ENCODE peak calls at places on chromosomes 16 and 17, in six cellular contexts. B is GM12891, V is H1, S is GM12878, O is K562, G is HepG2. K is an unnamed sample.

GRCh38 chr17:40936437-40936971 is 942 bp downstream of the KRT23 start:
- DNase-seq in B (no peak), V (no peak), S (no peak), O (no peak), G (peak; percentile 74), K (no peak)

GRCh38 chr16:83162791-83163190 is 536.0 kb downstream of the CDH13 start:
- DNase-seq in B (no peak), V (no peak), S (no peak), O (no peak), G (no peak), K (no peak)

GRCh38 chr17:82963104-82963950 is 116.1 kb upstream of the METRNL start:
- DNase-seq in B (peak; percentile 54), V (peak; percentile 78), S (no peak), O (no peak), G (no peak), K (no peak)

GRCh38 chr16:60485877-60486489 is 1550.3 kb downstream of the CDH8 start:
- DNase-seq in B (no peak), V (no peak), S (no peak), O (no peak), G (no peak), K (no peak)

GRCh38 chr17:53822764-53823163 is at the start of gene KIF2B:
- DNase-seq in B (no peak), V (no peak), S (no peak), O (no peak), G (no peak), K (no peak)

GRCh38 chr16:73299349-73299748 is 251.4 kb upstream of the ZFHX3 start:
- DNase-seq in B (no peak), V (no peak), S (no peak), O (no peak), G (no peak), K (no peak)

GRCh38 chr17:56482229-56482628 is 111.3 kb upstream of the NOG start:
- DNase-seq in B (no peak), V (no peak), S (no peak), O (no peak), G (no peak), K (no peak)

GRCh38 chr16:50478021-50478772 is 70.0 kb upstream of the NKD1 start:
- DNase-seq in B (no peak), V (no peak), S (no peak), O (no peak), G (no peak), K (no peak)

GRCh38 chr16:4327782-4328579 is 12.1 kb downstream of the GLIS2 start:
- DNase-seq in B (peak; percentile 82), V (peak; percentile 84), S (no peak), O (peak; percentile 49), G (peak; percentile 86), K (peak; percentile 77)

GRCh38 chr16:11107781-11108465 is 148.1 kb downstream of the SOCS1 start:
- DNase-seq in B (no peak), V (no peak), S (no peak), O (no peak), G (no peak), K (no peak)

GRCh38 chr16:67892899-67893790 is at the start of gene PSKH1:
- DNase-seq in B (peak; percentile 99), V (peak; percentile 93), S (peak; percentile 74), O (peak; percentile 97), G (peak; percentile 95), K (peak; percentile 99)

GRCh38 chr16:58377932-58378331 is 14.3 kb upstream of the GINS3 start:
- DNase-seq in B (no peak), V (no peak), S (no peak), O (no peak), G (no peak), K (no peak)

GRCh38 chr17:887842-888214 is 91.7 kb downstream of the NXN start:
- DNase-seq in B (no peak), V (no peak), S (no peak), O (no peak), G (no peak), K (no peak)

GRCh38 chr17:4721203-4722135 is 9.8 kb upstream of the MED11 start:
- DNase-seq in B (no peak), V (no peak), S (no peak), O (peak; percentile 73), G (peak; percentile 95), K (no peak)

GRCh38 chr16:86455116-86455515 is 55.2 kb upstream of the FOXF1 start:
- DNase-seq in B (no peak), V (no peak), S (no peak), O (no peak), G (no peak), K (no peak)

GRCh38 chr17:52442350-52442749 is 283.8 kb upstream of the CA10 start:
- DNase-seq in B (no peak), V (no peak), S (no peak), O (no peak), G (no peak), K (no peak)

GRCh38 chr16:84501077-84501735 is 3.3 kb downstream of the MEAK7 start:
- DNase-seq in B (no peak), V (no peak), S (no peak), O (no peak), G (no peak), K (no peak)

GRCh38 chr16:66304961-66305360 is 61.5 kb upstream of the CDH5 start:
- DNase-seq in B (no peak), V (no peak), S (no peak), O (no peak), G (no peak), K (no peak)

GRCh38 chr16:83847371-83848225 is 39.8 kb downstream of the HSBP1 start:
- DNase-seq in B (no peak), V (no peak), S (no peak), O (no peak), G (no peak), K (no peak)

GRCh38 chr16:27951752-27952151 is 111.8 kb downstream of the GSG1L start:
- DNase-seq in B (no peak), V (no peak), S (no peak), O (no peak), G (no peak), K (no peak)

GRCh38 chr17:63418540-63418939 is 27.6 kb downstream of the CYB561 start:
- DNase-seq in B (no peak), V (no peak), S (no peak), O (no peak), G (no peak), K (no peak)

GRCh38 chr17:63421681-63422645 is 24.1 kb downstream of the CYB561 start:
- DNase-seq in B (no peak), V (no peak), S (no peak), O (no peak), G (no peak), K (no peak)

GRCh38 chr17:63419398-63419797 is 26.7 kb downstream of the CYB561 start:
- DNase-seq in B (no peak), V (no peak), S (no peak), O (no peak), G (no peak), K (no peak)

GRCh38 chr17:63420868-63421680 is 25.0 kb downstream of the CYB561 start:
- DNase-seq in B (no peak), V (no peak), S (no peak), O (no peak), G (no peak), K (no peak)

GRCh38 chr17:63419949-63420867 is 25.9 kb downstream of the CYB561 start:
- DNase-seq in B (no peak), V (no peak), S (no peak), O (peak; percentile 83), G (no peak), K (no peak)
- TF ChIP-seq POLR2A in B (no peak), V (no peak), S (no peak), O (no peak), G (no peak), K (no peak)

GRCh38 chr17:81071761-81072741 is 37.1 kb downstream of the BAIAP2 start:
- DNase-seq in B (no peak), V (no peak), S (no peak), O (no peak), G (no peak), K (no peak)
- TF ChIP-seq POLR2AphosphoS5 in B (no peak), V (no peak), S (no peak), O (no peak), G (no peak), K (no peak)

GRCh38 chr17:35917519-35918213 is 12.9 kb downstream of the RDM1 start:
- DNase-seq in B (no peak), V (no peak), S (no peak), O (peak; percentile 68), G (no peak), K (no peak)

GRCh38 chr17:35923609-35924114 is 6.9 kb downstream of the RDM1 start:
- DNase-seq in B (no peak), V (no peak), S (no peak), O (no peak), G (no peak), K (no peak)

GRCh38 chr17:35915153-35915969 is 15.2 kb downstream of the RDM1 start:
- DNase-seq in B (no peak), V (no peak), S (no peak), O (no peak), G (no peak), K (no peak)

GRCh38 chr17:35918665-35919064 is 11.9 kb downstream of the RDM1 start:
- DNase-seq in B (no peak), V (no peak), S (no peak), O (no peak), G (no peak), K (no peak)

GRCh38 chr17:35920229-35920628 is 10.3 kb downstream of the RDM1 start:
- DNase-seq in B (no peak), V (no peak), S (no peak), O (no peak), G (no peak), K (no peak)
- TF ChIP-seq TAF1 in B (no peak), V (no peak), S (no peak), O (no peak), G (no peak), K (no peak)

GRCh38 chr16:30407794-30408534 is 558 bp downstream of the ZNF771 start:
- DNase-seq in B (peak; percentile 47), V (peak; percentile 51), S (no peak), O (no peak), G (no peak), K (no peak)

GRCh38 chr16:30401768-30402425 is 5.5 kb upstream of the ZNF771 start:
- DNase-seq in B (no peak), V (no peak), S (no peak), O (no peak), G (peak; percentile 97), K (no peak)

GRCh38 chr16:30409125-30410060 is 2.0 kb downstream of the ZNF771 start:
- DNase-seq in B (peak; percentile 72), V (peak; percentile 98), S (peak; percentile 62), O (peak; percentile 85), G (peak; percentile 90), K (peak; percentile 82)

DNA sequence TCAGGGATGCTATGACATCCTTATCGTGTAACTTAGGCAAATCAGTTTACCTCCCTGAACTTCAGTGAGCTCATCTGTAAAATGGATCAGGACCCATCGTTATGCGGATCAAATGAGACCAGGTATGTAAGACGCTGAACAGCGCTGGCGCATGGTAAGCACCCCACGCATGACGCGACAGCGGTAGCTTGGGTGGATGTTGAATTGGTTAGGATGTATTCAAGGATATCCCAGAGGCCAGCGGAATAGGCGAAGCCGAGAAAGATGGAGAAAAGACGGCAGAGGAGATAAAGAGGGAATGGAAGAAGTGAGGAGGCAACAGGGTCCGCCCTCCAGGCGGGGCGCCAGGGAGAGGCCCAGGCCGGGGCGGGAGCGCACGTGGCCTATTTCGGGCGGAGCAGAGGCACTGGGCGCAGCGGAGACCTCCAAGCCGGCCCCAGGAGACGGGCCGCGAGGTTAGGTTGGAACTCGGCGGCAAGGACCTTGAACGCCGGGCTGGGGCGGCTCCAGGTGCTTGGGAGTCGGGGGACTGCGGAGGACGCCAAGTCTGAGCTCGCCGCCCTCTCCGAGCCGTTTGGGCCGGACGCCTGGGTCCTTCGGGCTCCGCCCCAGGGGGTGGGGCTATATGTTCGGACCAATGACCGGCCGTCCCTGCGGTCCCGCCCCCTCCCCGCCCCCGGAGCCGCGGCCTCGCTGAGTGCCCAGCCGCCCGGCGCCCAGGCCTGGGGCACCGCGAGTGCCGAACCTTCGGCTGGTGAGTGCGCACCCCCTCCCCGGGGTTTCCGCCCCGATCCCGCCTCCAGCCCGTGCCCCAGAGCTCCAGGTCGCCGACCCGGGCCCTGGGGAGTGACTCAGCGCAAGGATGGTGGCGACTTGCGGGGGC is at the start of gene ZNF771:
- DNase-seq in B (peak; percentile 89), V (peak; percentile 98), S (no peak), O (peak; percentile 96), G (peak; percentile 84), K (peak; percentile 91)
- TF ChIP-seq POLR2A in B (peak; percentile 68), V (peak; percentile 65), S (peak; percentile 82), O (peak; percentile 93), G (peak; percentile 92), K (peak; percentile 81)

K was measured in GM12892.